ENCODE peak calls at places on chromosomes 16 and 17, in ten cellular contexts. S, C, H, U, K, L, D, J, E and I are unnamed samples.

GRCh38 chr16:17768257-17768656 is 297.5 kb upstream of the XYLT1 start:
- DNase-seq in S (no peak), C (no peak), H (no peak), U (no peak), K (no peak), L (peak; percentile 62), D (no peak), J (no peak), E (no peak), I (no peak)

GRCh38 chr16:75043175-75043937 is 44.5 kb downstream of the ZNRF1 start:
- DNase-seq in S (no peak), C (no peak), H (no peak), U (no peak), K (no peak), L (no peak), D (no peak), J (no peak), E (no peak), I (no peak)

GRCh38 chr16:30893082-30893743 is 664 bp downstream of the BCL7C start:
- DNase-seq in S (no peak), C (no peak), H (no peak), U (no peak), K (no peak), L (no peak), D (no peak), J (peak; percentile 68), E (no peak), I (no peak)

GRCh38 chr17:3966720-3967363 is 2.6 kb upstream of the ATP2A3 start:
- DNase-seq in S (no peak), C (no peak), H (no peak), U (no peak), K (no peak), L (no peak), D (no peak), J (no peak), E (no peak), I (peak; percentile 88)

GRCh38 chr17:20009052-20009301 is 182 bp upstream of the SPECC1 start:
- DNase-seq in S (no peak), C (no peak), H (no peak), U (no peak), K (no peak), L (no peak), D (no peak), J (no peak), E (no peak), I (no peak)

GRCh38 chr17:47763913-47764582 is 31.0 kb downstream of the TBX21 start:
- DNase-seq in S (no peak), C (no peak), H (no peak), U (no peak), K (no peak), L (peak; percentile 22), D (no peak), J (no peak), E (no peak), I (no peak)

GRCh38 chr16:29318037-29318436 is 88.5 kb downstream of the NPIPB11 start:
- DNase-seq in S (no peak), C (no peak), H (no peak), U (no peak), K (no peak), L (no peak), D (no peak), J (peak; percentile 54), E (no peak), I (no peak)

GRCh38 chr16:4443271-4443670 is 17.6 kb downstream of the DNAJA3 start:
- DNase-seq in S (no peak), C (no peak), H (no peak), U (no peak), K (no peak), L (no peak), D (no peak), J (no peak), E (no peak), I (no peak)

GRCh38 chr17:39152134-39152884 is 872 bp upstream of the PLXDC1 start:
- DNase-seq in S (peak; percentile 44), C (peak; percentile 66), H (no peak), U (peak; percentile 41), K (no peak), L (no peak), D (no peak), J (peak; percentile 62), E (peak; percentile 76), I (peak; percentile 16)

GRCh38 chr17:76475302-76475701 is 7.9 kb downstream of the AANAT start:
- DNase-seq in S (no peak), C (no peak), H (no peak), U (no peak), K (no peak), L (no peak), D (no peak), J (no peak), E (no peak), I (no peak)

GRCh38 chr17:17032131-17032692 is 10.0 kb upstream of the MPRIP start:
- DNase-seq in S (peak; percentile 38), C (peak; percentile 80), H (no peak), U (no peak), K (peak; percentile 53), L (peak; percentile 89), D (no peak), J (no peak), E (peak; percentile 66), I (peak; percentile 64)

GRCh38 chr16:20976568-20976967 is 76.0 kb downstream of the LYRM1 start:
- DNase-seq in S (no peak), C (no peak), H (no peak), U (no peak), K (no peak), L (no peak), D (no peak), J (no peak), E (no peak), I (no peak)

GRCh38 chr17:69551212-69552010 is 136.9 kb downstream of the MAP2K6 start:
- DNase-seq in S (no peak), C (no peak), H (no peak), U (no peak), K (no peak), L (peak; percentile 47), D (no peak), J (no peak), E (no peak), I (no peak)

GRCh38 chr17:79410681-79411080 is 200.2 kb downstream of the RBFOX3 start:
- DNase-seq in S (no peak), C (no peak), H (no peak), U (no peak), K (no peak), L (no peak), D (no peak), J (no peak), E (no peak), I (no peak)

GRCh38 chr17:10295728-10296343 is 77.0 kb downstream of the MYH13 start:
- DNase-seq in S (peak; percentile 61), C (no peak), H (no peak), U (peak; percentile 46), K (peak; percentile 61), L (peak; percentile 33), D (no peak), J (peak; percentile 81), E (no peak), I (peak; percentile 29)

DNA sequence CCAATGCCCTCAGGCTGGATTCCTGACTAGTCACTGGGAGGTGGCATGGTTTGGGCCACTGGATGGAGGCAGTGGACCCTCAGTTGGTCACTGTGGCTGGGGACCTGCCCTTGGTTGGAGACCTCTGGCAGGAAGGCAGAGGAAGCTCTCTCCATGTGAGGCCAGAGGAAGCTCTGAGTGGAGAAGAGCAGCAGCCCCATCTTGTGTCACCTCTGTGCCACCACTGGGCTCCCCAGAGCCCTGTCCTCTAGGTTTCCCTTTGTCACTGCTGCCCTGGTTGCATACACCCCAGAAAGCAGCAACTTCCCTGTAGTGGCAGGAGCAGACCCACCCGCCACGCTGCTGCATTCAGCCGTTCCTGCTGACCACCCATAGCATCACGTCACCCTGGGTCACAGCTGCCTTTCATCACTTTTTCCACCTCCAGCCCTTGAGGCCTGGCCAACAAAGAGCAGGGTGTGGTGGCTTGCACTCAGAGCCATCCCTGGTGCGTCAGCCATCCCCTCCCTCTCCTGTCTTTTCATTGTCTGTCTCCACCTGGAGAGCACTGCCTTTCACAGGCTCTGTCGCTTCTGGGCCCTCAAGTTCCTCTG is 11.9 kb downstream of the CTRL start:
- DNase-seq in S (no peak), C (no peak), H (no peak), U (no peak), K (no peak), L (no peak), D (no peak), J (no peak), E (no peak), I (no peak)
- TF ChIP-seq CTCF in S (no peak), C (no peak), H (no peak), U (no peak), K (no peak), L (peak; percentile 11), D (no peak), J (peak; percentile 23), E (no peak), I (no peak)

GRCh38 chr17:57955183-57955952 is at the start of gene CUEDC1:
- DNase-seq in S (peak; percentile 81), C (peak; percentile 91), H (no peak), U (peak; percentile 53), K (peak; percentile 68), L (peak; percentile 39), D (no peak), J (peak; percentile 82), E (peak; percentile 93), I (peak; percentile 82)
- TF ChIP-seq POLR2A in S (no peak), C (peak; percentile 34), H (no peak), U (no peak), K (no peak), L (no peak), D (no peak), J (no peak), E (no peak), I (peak; percentile 20)

DNA sequence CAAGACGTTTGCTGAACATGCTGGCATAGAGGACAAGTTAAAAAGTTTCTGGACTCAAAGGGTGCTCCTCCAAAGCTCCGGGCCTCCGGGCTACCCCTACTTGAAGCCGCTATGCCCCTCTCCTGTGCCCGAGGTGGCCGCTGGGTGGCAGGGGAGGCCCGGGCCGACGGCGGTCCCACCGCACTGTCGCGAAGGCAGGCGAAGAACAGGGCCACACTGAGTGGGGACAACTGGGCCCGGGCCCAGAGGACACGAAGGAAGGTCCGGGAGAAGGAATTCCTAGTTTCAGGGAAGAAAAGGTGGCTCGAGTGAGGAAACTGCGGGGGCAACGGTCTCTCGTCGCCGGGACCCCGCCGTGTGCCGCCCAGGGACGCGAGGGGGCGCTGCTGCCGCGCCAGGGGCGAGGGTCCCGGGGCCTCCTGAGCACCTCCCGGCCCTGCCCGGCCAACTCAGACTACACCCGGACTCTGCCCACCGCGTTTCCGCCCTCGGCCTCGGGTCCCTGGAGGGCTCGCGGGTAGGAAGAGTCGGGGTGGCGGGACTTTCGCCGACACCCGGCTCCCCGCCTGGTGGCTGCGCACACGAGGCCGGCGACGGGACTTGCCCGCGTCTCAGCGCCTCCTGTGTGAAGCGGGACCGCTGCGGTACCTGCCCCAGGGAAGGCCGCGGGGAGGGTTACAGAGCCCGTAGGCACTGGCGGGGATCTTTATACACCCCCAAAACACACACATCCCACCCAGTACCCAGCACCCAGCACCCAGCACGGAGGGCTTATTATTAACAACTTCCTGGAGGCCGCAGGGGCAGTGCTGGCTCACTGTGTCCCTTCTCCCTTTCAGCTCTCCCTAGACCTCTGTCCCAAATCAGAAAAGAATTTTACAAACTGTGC is 772 bp upstream of the CHCT1 start:
- DNase-seq in S (peak; percentile 75), C (peak; percentile 75), H (peak; percentile 35), U (peak; percentile 52), K (peak; percentile 66), L (peak; percentile 33), D (no peak), J (peak; percentile 90), E (peak; percentile 81), I (peak; percentile 77)
- TF ChIP-seq CTCF in S (peak; percentile 94), C (peak; percentile 87), H (no peak), U (peak; percentile 96), K (peak; percentile 89), L (peak; percentile 57), D (peak; percentile 88), J (peak; percentile 77), E (peak; percentile 98), I (peak; percentile 94)

GRCh38 chr16:66366433-66367299 is at the start of gene CDH5:
- DNase-seq in S (peak; percentile 45), C (peak; percentile 83), H (peak; percentile 78), U (peak; percentile 65), K (peak; percentile 77), L (no peak), D (no peak), J (no peak), E (peak; percentile 87), I (peak; percentile 19)
- TF ChIP-seq POLR2A in S (no peak), C (no peak), H (no peak), U (peak; percentile 32), K (no peak), L (no peak), D (no peak), J (no peak), E (no peak), I (no peak)